ENCODE peak calls at places on chromosomes 4 and X, in nine cellular contexts. R, Q, C, D, I, V, E, O and X are unnamed samples.

GRCh38 chr4:38529189-38530115 is 134.5 kb upstream of the KLF3 start:
- DNase-seq in R (no peak), Q (no peak), C (no peak), D (no peak), I (no peak), V (no peak), E (no peak), O (peak), X (no peak)

GRCh38 chr4:56505269-56506109 is at the start of gene ARL9:
- DNase-seq in R (peak), Q (peak), C (no peak), D (no peak), I (peak), V (peak), E (peak), O (peak), X (peak)

GRCh38 chr4:89218587-89218986 is 89.0 kb downstream of the GPRIN3 start:
- DNase-seq in R (no peak), Q (no peak), C (no peak), D (no peak), I (no peak), V (no peak), E (no peak), O (no peak), X (no peak)

GRCh38 chrX:132983496-132983895 is 25.1 kb upstream of the HS6ST2 start:
- DNase-seq in R (no peak), Q (no peak), C (no peak), D (no peak), I (no peak), V (no peak), E (no peak), O (no peak), X (no peak)

GRCh38 chr4:95857761-95858160 is 17.9 kb downstream of the PDHA2 start:
- DNase-seq in R (no peak), Q (no peak), C (no peak), D (peak), I (no peak), V (no peak), E (no peak), O (no peak), X (no peak)

GRCh38 chr4:4456351-4456750 is 69.4 kb downstream of the NSG1 start:
- DNase-seq in R (no peak), Q (no peak), C (no peak), D (peak), I (no peak), V (no peak), E (no peak), O (no peak), X (no peak)

GRCh38 chr4:10278071-10278470 is 161.5 kb upstream of the WDR1 start:
- DNase-seq in R (no peak), Q (no peak), C (no peak), D (no peak), I (no peak), V (no peak), E (no peak), O (no peak), X (no peak)

GRCh38 chrX:21740329-21741274 is 17.3 kb downstream of the SMPX start:
- DNase-seq in R (no peak), Q (peak), C (no peak), D (no peak), I (no peak), V (peak), E (no peak), O (no peak), X (no peak)

GRCh38 chr4:72136429-72136828 is 104.6 kb downstream of the NPFFR2 start:
- DNase-seq in R (no peak), Q (no peak), C (no peak), D (no peak), I (no peak), V (no peak), E (no peak), O (no peak), X (no peak)

GRCh38 chr4:78517050-78517652 is 34.4 kb upstream of the ANXA3 start:
- DNase-seq in R (no peak), Q (peak), C (no peak), D (peak), I (no peak), V (no peak), E (no peak), O (no peak), X (peak)

GRCh38 chr4:129344058-129344457 is 248.1 kb downstream of the C4orf33 start:
- DNase-seq in R (no peak), Q (peak), C (no peak), D (peak), I (no peak), V (no peak), E (no peak), O (peak), X (no peak)

GRCh38 chr4:2803624-2804448 is 11.0 kb downstream of the SH3BP2 start:
- DNase-seq in R (no peak), Q (no peak), C (no peak), D (peak), I (no peak), V (no peak), E (no peak), O (no peak), X (no peak)

GRCh38 chrX:14003028-14003427 is 26.7 kb downstream of the GEMIN8 start:
- DNase-seq in R (no peak), Q (no peak), C (no peak), D (no peak), I (no peak), V (no peak), E (no peak), O (no peak), X (no peak)

GRCh38 chr4:183987529-183987946 is 82.4 kb downstream of the STOX2 start:
- DNase-seq in R (peak), Q (peak), C (peak), D (peak), I (no peak), V (peak), E (peak), O (no peak), X (peak)

GRCh38 chr4:141636077-141636770 is at the start of gene IL15:
- DNase-seq in R (no peak), Q (peak), C (no peak), D (peak), I (peak), V (no peak), E (peak), O (peak), X (no peak)

GRCh38 chrX:97563531-97564133 is 679.9 kb downstream of the RPA4 start:
- DNase-seq in R (peak), Q (peak), C (no peak), D (peak), I (peak), V (peak), E (peak), O (peak), X (peak)

GRCh38 chr4:139265654-139266053 is 14.4 kb downstream of the MGARP start:
- DNase-seq in R (no peak), Q (no peak), C (no peak), D (no peak), I (no peak), V (no peak), E (no peak), O (no peak), X (no peak)

GRCh38 chrX:48700951-48701653 is 4.6 kb downstream of the SUV39H1 start:
- DNase-seq in R (no peak), Q (no peak), C (no peak), D (no peak), I (no peak), V (no peak), E (no peak), O (no peak), X (no peak)

GRCh38 chr4:48445704-48446103 is 37.4 kb upstream of the SLC10A4 start:
- DNase-seq in R (no peak), Q (peak), C (no peak), D (no peak), I (no peak), V (no peak), E (no peak), O (no peak), X (peak)

GRCh38 chr4:141350122-141350904 is 129.6 kb downstream of the ZNF330 start:
- DNase-seq in R (peak), Q (peak), C (no peak), D (peak), I (no peak), V (no peak), E (no peak), O (no peak), X (no peak)

GRCh38 chr4:182337366-182337765 is 94.2 kb downstream of the TENM3 start:
- DNase-seq in R (no peak), Q (peak), C (no peak), D (no peak), I (no peak), V (no peak), E (no peak), O (no peak), X (no peak)

GRCh38 chr4:168699224-168699878 is 202.5 kb downstream of the PALLD start:
- DNase-seq in R (no peak), Q (no peak), C (no peak), D (no peak), I (no peak), V (no peak), E (no peak), O (no peak), X (no peak)

GRCh38 chrX:140298946-140299345 is 205.9 kb downstream of the SOX3 start:
- DNase-seq in R (no peak), Q (no peak), C (no peak), D (no peak), I (no peak), V (no peak), E (no peak), O (no peak), X (no peak)

GRCh38 chr4:173503330-173504180 is 26.5 kb downstream of the HAND2 start:
- DNase-seq in R (no peak), Q (no peak), C (no peak), D (no peak), I (no peak), V (no peak), E (no peak), O (no peak), X (no peak)

GRCh38 chrX:128396601-128397000 is 344.4 kb upstream of the ACTRT1 start:
- DNase-seq in R (no peak), Q (no peak), C (no peak), D (no peak), I (no peak), V (no peak), E (no peak), O (no peak), X (no peak)

GRCh38 chr4:150131581-150132228 is 53.5 kb downstream of the DCLK2 start:
- DNase-seq in R (no peak), Q (peak), C (no peak), D (peak), I (no peak), V (no peak), E (no peak), O (no peak), X (no peak)

GRCh38 chr4:1300466-1301455 is 11.1 kb downstream of the MAEA start:
- DNase-seq in R (peak), Q (peak), C (peak), D (peak), I (no peak), V (no peak), E (no peak), O (no peak), X (peak)

GRCh38 chr4:76535603-76536380 is 100.8 kb downstream of the SHROOM3 start:
- DNase-seq in R (no peak), Q (no peak), C (no peak), D (peak), I (no peak), V (no peak), E (no peak), O (no peak), X (no peak)

GRCh38 chrX:13932416-13932815 is 97.3 kb downstream of the GEMIN8 start:
- DNase-seq in R (no peak), Q (no peak), C (no peak), D (no peak), I (no peak), V (no peak), E (no peak), O (no peak), X (peak)

GRCh38 chr4:88779431-88779830 is 81.8 kb upstream of the NAP1L5 start:
- DNase-seq in R (no peak), Q (no peak), C (no peak), D (no peak), I (no peak), V (no peak), E (no peak), O (no peak), X (no peak)

GRCh38 chrX:137550561-137551305 is 15.2 kb upstream of the ZIC3 start:
- DNase-seq in R (no peak), Q (no peak), C (no peak), D (no peak), I (no peak), V (no peak), E (no peak), O (no peak), X (no peak)

GRCh38 chrX:2451456-2452316 is 49.1 kb downstream of the DHRSX start:
- DNase-seq in R (no peak), Q (peak), C (no peak), D (no peak), I (no peak), V (no peak), E (no peak), O (no peak), X (no peak)

GRCh38 chrX:97685753-97686152 is 802.0 kb downstream of the RPA4 start:
- DNase-seq in R (peak), Q (peak), C (no peak), D (peak), I (no peak), V (peak), E (peak), O (peak), X (no peak)

GRCh38 chr4:184503869-184504300 is 29.5 kb upstream of the IRF2 start:
- DNase-seq in R (no peak), Q (peak), C (no peak), D (peak), I (no peak), V (no peak), E (no peak), O (peak), X (no peak)

GRCh38 chr4:29770627-29771026 is 949.5 kb upstream of the PCDH7 start:
- DNase-seq in R (no peak), Q (no peak), C (no peak), D (no peak), I (no peak), V (no peak), E (no peak), O (no peak), X (no peak)

GRCh38 chr4:155079866-155080265 is 128.6 kb upstream of the NPY2R start:
- DNase-seq in R (no peak), Q (peak), C (no peak), D (peak), I (no peak), V (no peak), E (no peak), O (no peak), X (no peak)

GRCh38 chrX:9746148-9746880 is 19.3 kb downstream of the GPR143 start:
- DNase-seq in R (no peak), Q (peak), C (no peak), D (peak), I (no peak), V (no peak), E (no peak), O (no peak), X (no peak)

GRCh38 chr4:120765271-120765985 is 157.1 kb downstream of the PRDM5 start:
- DNase-seq in R (no peak), Q (no peak), C (no peak), D (no peak), I (no peak), V (no peak), E (no peak), O (no peak), X (no peak)

GRCh38 chrX:24498181-24498580 is 33.1 kb downstream of the PDK3 start:
- DNase-seq in R (no peak), Q (peak), C (no peak), D (no peak), I (no peak), V (no peak), E (no peak), O (peak), X (no peak)

GRCh38 chr4:104490096-104490769 is 4.5 kb downstream of the CXXC4 start:
- DNase-seq in R (no peak), Q (no peak), C (peak), D (peak), I (no peak), V (no peak), E (peak), O (no peak), X (peak)